ENCODE peak calls at places on chromosome 20, in ten cellular contexts. F is myocyte; X is T-cell; P is activated gamma-delta T cell treated with Interleukin-2 at 50 U/mL for 16 hours; C is NCI-H1436; G is brain microvascular endothelial cell; B is choroid plexus epithelial cell; L is fibroblast of lung; U is activated naive CD4-positive, alpha-beta T cell; N is amniotic stem cell. E is an unnamed sample.

GRCh38 chr20:42572320-42573016 is 617.2 kb downstream of the PTPRT start:
- DNase-seq in B (no peak), G (no peak), F (no peak), N (no peak), C (no peak), X (no peak), U (no peak), P (no peak), L (no peak), E (no peak)

GRCh38 chr20:50034567-50035170 is 51.9 kb downstream of the SNAI1 start:
- DNase-seq in F (peak), P (no peak), N (peak), U (no peak), L (no peak), B (no peak), G (no peak), C (no peak), X (no peak), E (peak)

GRCh38 chr20:34269996-34270627 is 28.9 kb downstream of the ASIP start:
- DNase-seq in F (peak), G (peak), N (no peak), X (no peak), L (peak), U (no peak), C (no peak), P (no peak), B (peak), E (no peak)

GRCh38 chr20:43948455-43948854 is 33.8 kb downstream of the TOX2 start:
- DNase-seq in F (no peak), C (no peak), G (no peak), U (no peak), N (no peak), B (no peak), X (no peak), L (no peak), P (no peak), E (no peak)

GRCh38 chr20:4369798-4370124 is 351.9 kb upstream of the PRND start:
- DNase-seq in C (no peak), B (no peak), L (no peak), X (no peak), U (no peak), F (no peak), G (no peak), P (peak), N (no peak), E (no peak)

GRCh38 chr20:45229264-45230056 is 8.3 kb downstream of the SEMG2 start:
- DNase-seq in L (no peak), F (peak), U (peak), C (no peak), G (no peak), B (peak), P (peak), X (no peak), N (no peak), E (no peak)

GRCh38 chr20:3786126-3786484 is 435 bp downstream of the CENPB start:
- DNase-seq in F (peak), N (no peak), L (peak), G (peak), P (no peak), U (no peak), B (peak), C (peak), X (no peak), E (peak)

GRCh38 chr20:62513991-62514390 is 38.2 kb upstream of the GATA5 start:
- DNase-seq in G (no peak), X (no peak), P (no peak), C (no peak), B (no peak), N (no peak), L (no peak), F (peak), U (no peak), E (no peak)

GRCh38 chr20:62212309-62212708 is 7.8 kb downstream of the HRH3 start:
- DNase-seq in C (no peak), N (no peak), B (no peak), L (no peak), G (no peak), F (no peak), X (no peak), P (no peak), U (no peak), E (no peak)

GRCh38 chr20:49186535-49187329 is 1.4 kb downstream of the STAU1 start:
- DNase-seq in C (no peak), L (peak), F (peak), G (peak), N (peak), U (peak), X (peak), P (peak), B (peak), E (peak)

GRCh38 chr20:20407891-20408805 is 40.2 kb downstream of the INSM1 start:
- DNase-seq in P (no peak), N (no peak), U (no peak), G (no peak), F (peak), L (peak), C (peak), X (no peak), B (peak), E (no peak)

GRCh38 chr20:21519136-21519584 is 5.3 kb upstream of the NKX2-2 start:
- DNase-seq in X (no peak), N (no peak), G (no peak), U (no peak), F (no peak), P (no peak), B (no peak), L (no peak), C (peak), E (no peak)

GRCh38 chr20:37384683-37385174 is 38.8 kb downstream of the SRC start:
- DNase-seq in L (peak), F (peak), X (peak), P (peak), G (peak), N (no peak), B (peak), C (no peak), U (peak), E (peak)

GRCh38 chr20:38195521-38195920 is 30.5 kb upstream of the TGM2 start:
- DNase-seq in U (no peak), B (no peak), P (no peak), X (no peak), L (no peak), N (no peak), C (no peak), F (no peak), G (no peak), E (no peak)

GRCh38 chr20:62367136-62367482 is at the start of gene LAMA5:
- DNase-seq in G (no peak), N (no peak), L (no peak), C (no peak), F (peak), P (no peak), B (no peak), X (no peak), U (no peak), E (peak)

GRCh38 chr20:62356948-62357667 is 10.0 kb downstream of the LAMA5 start:
- DNase-seq in N (no peak), L (peak), F (peak), B (peak), X (no peak), U (no peak), P (no peak), G (peak), C (no peak), E (peak)

GRCh38 chr20:61699184-61700066 is 366.3 kb downstream of the TAF4 start:
- DNase-seq in X (no peak), N (no peak), G (no peak), P (no peak), U (no peak), C (no peak), L (no peak), F (no peak), B (no peak), E (no peak)

GRCh38 chr20:36465109-36466080 is 75.9 kb upstream of the MYL9 start:
- DNase-seq in C (no peak), G (peak), U (no peak), P (peak), B (peak), X (no peak), N (peak), L (peak), F (peak), E (peak)

GRCh38 chr20:47792021-47792618 is 6.8 kb upstream of the SULF2 start:
- DNase-seq in F (peak), P (no peak), X (no peak), U (no peak), L (peak), C (no peak), G (peak), N (no peak), B (peak), E (peak)

GRCh38 chr20:33985280-33985679 is 8.4 kb upstream of the RALY start:
- DNase-seq in C (no peak), L (no peak), G (no peak), F (no peak), P (no peak), N (no peak), B (no peak), U (no peak), X (no peak), E (no peak)

GRCh38 chr20:5696011-5696559 is 54.1 kb upstream of the SHLD1 start:
- DNase-seq in C (no peak), X (no peak), U (no peak), F (peak), P (no peak), N (no peak), G (peak), L (peak), B (peak), E (peak)

GRCh38 chr20:32189691-32190607 is 17.6 kb downstream of the PLAGL2 start:
- DNase-seq in L (peak), P (peak), G (no peak), X (peak), U (no peak), B (peak), F (peak), C (peak), N (no peak), E (peak)

GRCh38 chr20:17587148-17587547 is 17.3 kb downstream of the DSTN start:
- DNase-seq in U (no peak), X (no peak), C (no peak), L (no peak), P (no peak), N (no peak), F (no peak), G (no peak), B (no peak), E (no peak)

GRCh38 chr20:20955837-20956236 is 150.3 kb downstream of the LINC00237 start:
- DNase-seq in P (no peak), X (no peak), F (no peak), C (no peak), U (no peak), N (no peak), L (no peak), G (no peak), B (no peak), E (no peak)

GRCh38 chr20:24695529-24696225 is 226.2 kb downstream of the SYNDIG1 start:
- DNase-seq in U (no peak), F (no peak), L (no peak), C (no peak), X (no peak), B (no peak), P (no peak), N (no peak), G (no peak), E (no peak)

GRCh38 chr20:50068041-50068651 is 44.8 kb downstream of the UBE2V1 start:
- DNase-seq in X (no peak), L (no peak), B (no peak), C (no peak), U (no peak), P (no peak), G (no peak), N (no peak), F (peak), E (no peak)

GRCh38 chr20:2480381-2480780 is 9.8 kb upstream of the SNRPB start:
- DNase-seq in G (no peak), P (no peak), B (no peak), L (no peak), U (no peak), C (no peak), N (no peak), X (no peak), F (no peak), E (no peak)

GRCh38 chr20:59781236-59781635 is 152.2 kb downstream of the SYCP2 start:
- DNase-seq in L (no peak), X (no peak), P (no peak), G (no peak), F (no peak), U (no peak), N (no peak), B (no peak), C (no peak), E (no peak)

GRCh38 chr20:4569092-4569491 is 152.6 kb upstream of the PRND start:
- DNase-seq in X (no peak), C (no peak), L (no peak), G (no peak), U (no peak), B (no peak), N (no peak), F (no peak), P (no peak), E (no peak)

GRCh38 chr20:47551841-47552240 is 50.2 kb downstream of the NCOA3 start:
- DNase-seq in F (peak), N (no peak), C (peak), G (peak), P (no peak), U (no peak), L (no peak), X (no peak), B (no peak), E (no peak)

GRCh38 chr20:14569631-14570030 is 232.2 kb upstream of the FLRT3 start:
- DNase-seq in U (no peak), G (no peak), X (no peak), B (no peak), P (no peak), L (no peak), N (no peak), C (no peak), F (no peak), E (no peak)

E was measured in tibial artery.